ENCODE peak calls at places on chromosomes 13 and 19, in five cellular contexts. U is CD8-positive, alpha-beta T cell; B is HCT116; O is H1; I is pancreas. W is an unnamed sample.
A peak's percentile ranks its signal among the peaks of the same experiment; 100 is the strongest.

GRCh38 chr19:39409207-39409885 is 2.7 kb downstream of the ZFP36 start:
- DNase-seq in U (peak; percentile 88), O (peak; percentile 73), B (peak; percentile 90), I (peak; percentile 95), W (peak; percentile 96)

GRCh38 chr13:46675016-46675415 is 121.9 kb downstream of the ESD start:
- DNase-seq in O (no peak), I (no peak), U (no peak), B (no peak), W (no peak)

GRCh38 chr19:45767881-45768643 is 990 bp downstream of the SIX5 start:
- DNase-seq in O (no peak), B (no peak), I (peak; percentile 80), U (no peak), W (peak; percentile 81)

GRCh38 chr13:61727714-61728275 is 312.1 kb upstream of the PCDH20 start:
- DNase-seq in B (no peak), I (no peak), U (no peak), O (no peak), W (no peak)

GRCh38 chr13:51793570-51794273 is 10.2 kb downstream of the DHRS12 start:
- DNase-seq in U (no peak), I (peak; percentile 62), B (peak; percentile 55), O (no peak), W (no peak)

GRCh38 chr13:40315416-40316064 is 350.9 kb downstream of the FOXO1 start:
- DNase-seq in U (peak; percentile 34), I (peak; percentile 16), B (no peak), O (no peak), W (no peak)

GRCh38 chr13:87677334-87678234 is 6.4 kb downstream of the SLITRK5 start:
- DNase-seq in O (no peak), U (no peak), I (peak; percentile 16), B (no peak), W (peak; percentile 56)

GRCh38 chr13:109918179-109918651 is 131.8 kb upstream of the IRS2 start:
- DNase-seq in I (no peak), U (no peak), B (no peak), O (no peak), W (no peak)

GRCh38 chr13:94968040-94968756 is 255.9 kb upstream of the SOX21 start:
- DNase-seq in I (no peak), U (no peak), B (no peak), O (no peak), W (no peak)

GRCh38 chr13:93729383-93729782 is 502.8 kb downstream of the GPC6 start:
- DNase-seq in I (no peak), O (no peak), U (no peak), B (no peak), W (no peak)

GRCh38 chr13:78022164-78022877 is 103.7 kb upstream of the EDNRB start:
- DNase-seq in B (no peak), U (peak; percentile 31), I (peak; percentile 14), O (no peak), W (peak; percentile 40)

GRCh38 chr19:21430674-21431073 is 33.7 kb downstream of the ZNF493 start:
- DNase-seq in O (no peak), I (no peak), U (no peak), B (no peak), W (no peak)

GRCh38 chr19:28705008-28705407 is 507.9 kb downstream of the UQCRFS1 start:
- DNase-seq in O (no peak), U (no peak), B (no peak), I (no peak), W (no peak)

GRCh38 chr13:75803175-75803611 is 167.1 kb downstream of the LMO7 start:
- DNase-seq in O (peak; percentile 77), B (no peak), I (no peak), U (peak; percentile 11), W (no peak)

GRCh38 chr19:23345838-23346237 is 49.4 kb downstream of the ZNF91 start:
- DNase-seq in I (no peak), O (peak; percentile 27), B (no peak), U (no peak), W (no peak)

GRCh38 chr19:11064831-11065303 is 24.4 kb upstream of the LDLR start:
- DNase-seq in I (no peak), O (no peak), B (no peak), U (no peak), W (no peak)

GRCh38 chr19:53969366-53969765 is 6.6 kb downstream of the CACNG8 start:
- DNase-seq in U (no peak), B (no peak), I (no peak), O (no peak), W (no peak)

GRCh38 chr19:16640951-16641350 is 12.9 kb upstream of the MED26 start:
- DNase-seq in B (no peak), U (no peak), O (no peak), I (no peak), W (no peak)

GRCh38 chr13:109568273-109568900 is 218.0 kb downstream of the IRS2 start:
- DNase-seq in O (no peak), I (no peak), U (no peak), B (no peak), W (no peak)

GRCh38 chr13:27266937-27267336 is 3.7 kb upstream of the RASL11A start:
- DNase-seq in U (no peak), O (no peak), I (no peak), B (no peak), W (no peak)

GRCh38 chr13:62964522-62964921 is 1548.9 kb upstream of the PCDH20 start:
- DNase-seq in I (no peak), B (no peak), U (no peak), O (no peak), W (no peak)

GRCh38 chr13:107767119-107767518 is 448.2 kb downstream of the LIG4 start:
- DNase-seq in O (no peak), B (no peak), I (no peak), U (no peak), W (no peak)

GRCh38 chr19:45467456-45468158 is at the start of gene FOSB:
- DNase-seq in O (no peak), B (peak; percentile 91), U (peak; percentile 95), I (peak; percentile 94), W (peak; percentile 97)

GRCh38 chr19:44890366-44891015 is 563 bp upstream of the TOMM40 start:
- DNase-seq in U (no peak), I (peak; percentile 100), B (peak; percentile 100), O (peak; percentile 99), W (no peak)

GRCh38 chr13:33132644-33133440 is 116.6 kb downstream of the KL start:
- DNase-seq in O (no peak), U (no peak), B (no peak), I (no peak), W (no peak)

GRCh38 chr13:99442273-99442895 is 58.9 kb upstream of the TM9SF2 start:
- DNase-seq in U (peak; percentile 59), I (no peak), B (peak; percentile 39), O (no peak), W (no peak)

DNA sequence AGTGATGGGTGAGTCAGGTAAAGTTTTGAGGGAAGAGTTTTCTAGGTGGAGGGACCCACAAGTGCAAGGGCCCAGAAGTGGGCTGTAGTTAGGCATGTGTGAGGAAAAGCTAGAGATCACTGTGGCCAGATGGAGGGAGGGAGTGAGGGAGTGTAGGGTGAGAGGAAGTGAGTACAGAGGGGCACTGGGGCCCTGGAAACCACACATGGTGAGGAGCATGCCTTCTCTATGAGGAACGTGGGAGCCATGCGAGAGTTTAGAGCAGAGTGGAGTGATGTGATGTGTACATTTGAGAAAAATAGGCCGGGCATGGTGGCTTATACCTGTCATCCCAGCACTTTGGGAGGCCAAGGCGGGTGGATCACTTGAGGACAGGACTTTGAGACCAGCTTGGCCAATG is 14.7 kb upstream of the SHKBP1 start:
- DNase-seq in O (no peak), U (no peak), I (no peak), B (no peak), W (no peak)
- H3K27me3 ChIP-seq in O (peaks cover 4% of the 10 kb centered on the region), U (peaks cover 5% of the 10 kb centered on the region), I (no peaks in the 10 kb centered on the region), B (no peaks in the 10 kb centered on the region), W (peaks cover 36% of the 10 kb centered on the region)

GRCh38 chr13:20093946-20094345 is 66.9 kb downstream of the GJA3 start:
- DNase-seq in I (no peak), O (no peak), U (no peak), B (no peak), W (no peak)

GRCh38 chr13:20090349-20090748 is 70.5 kb downstream of the GJA3 start:
- DNase-seq in I (no peak), B (no peak), O (no peak), U (no peak), W (no peak)
- TF ChIP-seq CTCF in I (no peak), B (peak; percentile 30), O (no peak), U (peak; percentile 21), W (no peak)

DNA sequence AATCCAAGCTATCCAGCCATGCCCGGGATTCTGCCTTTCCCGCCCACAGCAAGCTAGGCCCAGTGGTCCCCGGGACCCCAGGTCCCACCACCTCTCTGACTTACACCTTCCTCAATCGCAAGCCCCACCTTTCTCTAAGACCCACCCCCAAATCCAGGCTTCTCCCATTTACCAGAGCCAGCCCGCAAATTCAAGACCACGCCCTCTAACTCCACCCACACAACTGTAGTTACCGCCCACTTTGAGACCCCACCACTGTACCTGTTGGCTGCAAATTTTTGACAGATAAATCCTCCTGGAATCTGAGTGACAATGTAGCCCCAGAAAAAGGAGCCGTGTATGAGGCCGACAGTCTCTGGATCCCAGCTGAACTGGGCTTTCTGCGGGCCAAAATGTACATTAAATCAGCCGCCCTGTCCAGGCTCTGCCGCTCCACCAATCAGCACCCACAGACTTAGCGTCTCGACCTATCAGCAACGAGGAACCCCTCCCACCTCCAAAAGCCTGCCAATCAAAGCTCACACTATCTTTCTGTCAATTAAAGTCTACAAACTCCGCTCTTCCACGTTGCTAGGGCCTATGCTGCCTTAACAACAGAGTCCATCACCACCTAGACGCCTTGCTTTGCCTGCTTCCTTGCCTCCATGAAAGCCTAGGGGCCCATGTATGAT is 6.3 kb downstream of the SLC17A7 start:
- DNase-seq in O (no peak), U (no peak), I (no peak), B (no peak), W (no peak)
- H3K27me3 ChIP-seq in O (peaks cover 23% of the 10 kb centered on the region), U (peaks cover 73% of the 10 kb centered on the region), I (no peaks in the 10 kb centered on the region), B (peaks cover 18% of the 10 kb centered on the region), W (peaks cover 93% of the 10 kb centered on the region)

DNA sequence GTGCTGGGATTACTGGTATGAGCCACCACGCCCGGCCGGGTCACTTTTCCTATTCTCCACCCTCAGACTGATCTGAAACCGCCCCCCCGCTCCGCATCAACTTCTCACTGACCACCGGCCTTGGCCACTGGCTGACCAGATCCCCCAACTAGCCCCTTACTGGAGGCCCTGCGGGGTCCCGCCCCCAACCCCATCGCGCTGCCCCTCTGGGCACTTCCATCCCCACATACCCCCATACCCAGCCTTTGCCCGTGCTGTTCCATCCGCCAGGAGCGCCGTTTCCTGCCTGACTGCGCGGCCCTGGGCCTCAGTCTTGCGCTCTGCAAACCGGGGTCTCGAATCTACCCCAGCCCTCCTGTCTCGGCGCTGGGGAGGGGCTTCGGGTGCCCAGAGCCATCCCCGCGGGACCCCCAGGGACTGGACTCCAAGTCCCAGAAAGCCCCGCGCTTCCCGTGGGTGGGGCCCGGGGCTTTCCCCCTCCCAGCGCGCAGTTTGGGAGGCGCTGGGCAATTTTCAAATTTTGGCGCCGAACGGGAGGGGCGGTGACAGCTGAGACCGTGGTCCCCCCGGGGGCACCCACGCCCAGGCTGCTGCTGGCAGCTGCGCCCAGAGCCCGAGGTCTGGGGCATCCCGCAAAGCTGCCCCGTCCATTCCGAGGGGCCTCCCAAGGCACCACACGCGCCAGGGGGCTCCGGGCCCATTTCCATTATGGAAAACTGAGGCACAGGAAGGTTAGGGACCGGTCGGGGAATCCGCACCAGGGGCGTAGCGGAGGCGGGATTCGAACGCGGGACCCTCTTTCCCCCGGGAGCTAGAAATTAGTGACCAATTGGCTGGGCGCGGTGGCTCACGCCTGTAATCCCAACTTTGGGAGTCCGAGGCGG is 5.2 kb upstream of the LMNB2 start:
- DNase-seq in I (peak; percentile 60), U (peak; percentile 49), B (peak; percentile 60), O (no peak), W (peak; percentile 58)
- TF ChIP-seq CTCF in I (no peak), U (no peak), B (peak; percentile 30), O (no peak), W (no peak)